ENCODE peak calls at places on chromosomes 11 and 22, in four cellular contexts. V, E, F and U are unnamed samples.

GRCh38 chr11:61447601-61448551 is 18.0 kb downstream of the SDHAF2 start:
- DNase-seq in V (no peak), E (no peak), F (no peak), U (no peak)

GRCh38 chr11:7575841-7576451 is 62.1 kb downstream of the PPFIBP2 start:
- DNase-seq in V (peak), E (no peak), F (peak), U (no peak)

GRCh38 chr11:118275184-118275583 is 11.1 kb upstream of the MPZL2 start:
- DNase-seq in V (no peak), E (no peak), F (no peak), U (no peak)

GRCh38 chr22:31332886-31333285 is 13.3 kb downstream of the PATZ1 start:
- DNase-seq in V (no peak), E (no peak), F (no peak), U (no peak)

GRCh38 chr11:130260735-130261134 is 54.0 kb downstream of the ZBTB44 start:
- DNase-seq in V (no peak), E (no peak), F (no peak), U (no peak)

GRCh38 chr11:11845066-11845465 is 3.3 kb downstream of the USP47 start:
- DNase-seq in V (no peak), E (no peak), F (peak), U (peak)

GRCh38 chr11:46066335-46066734 is 54.9 kb downstream of the PHF21A start:
- DNase-seq in V (no peak), E (no peak), F (no peak), U (no peak)

GRCh38 chr11:116901211-116901610 is 63.8 kb upstream of the APOA1 start:
- DNase-seq in V (peak), E (no peak), F (no peak), U (no peak)

GRCh38 chr11:13260963-13261599 is 16.5 kb upstream of the BMAL1 start:
- DNase-seq in V (peak), E (peak), F (no peak), U (no peak)

GRCh38 chr11:46461461-46461927 is 69.9 kb upstream of the CHRM4 start:
- DNase-seq in V (no peak), E (no peak), F (no peak), U (no peak)

GRCh38 chr22:25051983-25052710 is 99.6 kb downstream of the KIAA1671 start:
- DNase-seq in V (peak), E (peak), F (peak), U (no peak)

GRCh38 chr22:30637701-30638114 is 2.1 kb downstream of the SLC35E4 start:
- DNase-seq in V (no peak), E (no peak), F (no peak), U (peak)

GRCh38 chr11:100584201-100584600 is 102.9 kb upstream of the ARHGAP42 start:
- DNase-seq in V (no peak), E (no peak), F (no peak), U (no peak)
- TF ChIP-seq POLR2A in V (no peak), E (no peak), F (no peak), U (no peak)

GRCh38 chr22:39314251-39314971 is 5.0 kb downstream of the RPL3 start:
- DNase-seq in V (peak), E (peak), F (peak), U (peak)
- TF ChIP-seq POLR2A in V (no peak), E (no peak), F (no peak), U (no peak)

DNA sequence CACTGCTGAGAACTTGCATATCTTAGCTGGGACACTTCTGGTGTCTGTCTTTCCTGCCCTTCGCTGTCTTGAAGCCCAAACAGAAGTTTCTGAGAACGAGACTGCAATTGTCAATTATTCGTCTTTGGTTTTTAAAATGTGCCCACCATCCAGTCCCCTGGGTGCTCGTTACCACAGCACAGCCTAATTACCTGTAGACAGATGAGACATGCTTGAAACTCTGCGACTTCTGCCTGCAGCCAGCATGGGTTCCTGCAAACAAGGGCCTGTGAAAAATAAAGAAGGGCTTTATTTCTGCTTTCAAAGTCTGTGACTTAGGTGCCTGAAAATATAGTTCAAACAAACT is 20.6 kb upstream of the GRAMD1B start:
- DNase-seq in V (no peak), E (no peak), F (no peak), U (no peak)
- TF ChIP-seq POLR2A in V (no peak), E (no peak), F (no peak), U (no peak)

GRCh38 chr11:111788051-111788450 is 21.9 kb upstream of the PPP2R1B start:
- DNase-seq in V (peak), E (peak), F (no peak), U (no peak)
- TF ChIP-seq POLR2A in V (no peak), E (no peak), F (no peak), U (no peak)

DNA sequence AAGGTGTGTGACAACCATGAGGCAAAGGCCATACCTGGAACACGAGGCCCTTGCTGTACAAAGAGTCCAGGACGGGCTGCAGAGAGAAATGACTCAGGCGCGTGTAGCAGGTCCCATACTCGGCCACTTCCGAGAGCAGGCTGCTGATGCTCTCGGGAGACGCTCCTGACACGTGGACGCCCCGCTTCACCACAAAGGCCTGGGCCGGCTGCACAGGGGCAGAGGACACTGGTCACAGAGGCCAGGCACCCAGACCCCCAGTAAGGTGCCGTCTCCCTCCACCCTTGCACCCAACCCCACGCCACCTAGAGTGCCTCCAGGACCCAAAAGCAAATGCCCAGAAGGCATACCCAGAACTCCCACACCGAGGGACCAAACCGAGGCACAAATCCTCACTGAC is 15.5 kb downstream of the TUBGCP6 start:
- DNase-seq in V (no peak), E (no peak), F (no peak), U (no peak)
- TF ChIP-seq POLR2A in V (no peak), E (no peak), F (no peak), U (no peak)